ENCODE peak calls at places on chromosome 13, in nine cellular contexts. One of them, this sample, is unnamed.

GRCh38 chr13:98479496-98480003 is 97.4 kb downstream of the STK24 start:
- DNase-seq in transverse colon: no peak
- DNase-seq in sigmoid colon: peak
- DNase-seq in HepG2: no peak
- DNase-seq in K562: no peak
- DNase-seq in stomach: no peak
- DNase-seq in SK-N-SH: no peak
- DNase-seq in GM12878: no peak
- DNase-seq in suprapubic skin: peak
- DNase-seq in this sample: no peak

GRCh38 chr13:27921421-27921960 is 1.7 kb downstream of the PDX1 start:
- DNase-seq in suprapubic skin: no peak
- DNase-seq in GM12878: no peak
- DNase-seq in stomach: no peak
- DNase-seq in SK-N-SH: peak
- DNase-seq in sigmoid colon: no peak
- DNase-seq in HepG2: no peak
- DNase-seq in transverse colon: no peak
- DNase-seq in K562: no peak
- DNase-seq in this sample: no peak

GRCh38 chr13:64675256-64675892 is 2554.8 kb downstream of the PCDH9 start:
- DNase-seq in GM12878: no peak
- DNase-seq in stomach: no peak
- DNase-seq in K562: no peak
- DNase-seq in suprapubic skin: no peak
- DNase-seq in HepG2: peak
- DNase-seq in transverse colon: no peak
- DNase-seq in sigmoid colon: no peak
- DNase-seq in SK-N-SH: no peak
- DNase-seq in this sample: no peak

GRCh38 chr13:67632590-67632989 is 402.5 kb upstream of the PCDH9 start:
- DNase-seq in sigmoid colon: no peak
- DNase-seq in stomach: no peak
- DNase-seq in GM12878: no peak
- DNase-seq in K562: no peak
- DNase-seq in HepG2: no peak
- DNase-seq in transverse colon: no peak
- DNase-seq in SK-N-SH: no peak
- DNase-seq in suprapubic skin: no peak
- DNase-seq in this sample: no peak

GRCh38 chr13:100789968-100790367 is 115.4 kb upstream of the TMTC4 start:
- DNase-seq in HepG2: no peak
- DNase-seq in stomach: no peak
- DNase-seq in sigmoid colon: no peak
- DNase-seq in suprapubic skin: no peak
- DNase-seq in transverse colon: no peak
- DNase-seq in K562: no peak
- DNase-seq in SK-N-SH: no peak
- DNase-seq in GM12878: no peak
- DNase-seq in this sample: no peak

GRCh38 chr13:92187378-92187989 is 789.1 kb downstream of the GPC5 start:
- DNase-seq in transverse colon: no peak
- DNase-seq in GM12878: no peak
- DNase-seq in suprapubic skin: no peak
- DNase-seq in sigmoid colon: no peak
- DNase-seq in SK-N-SH: peak
- DNase-seq in K562: peak
- DNase-seq in HepG2: peak
- DNase-seq in stomach: no peak
- DNase-seq in this sample: no peak

GRCh38 chr13:30033681-30034447 is 183.4 kb upstream of the UBL3 start:
- DNase-seq in K562: no peak
- DNase-seq in HepG2: no peak
- DNase-seq in suprapubic skin: no peak
- DNase-seq in SK-N-SH: no peak
- DNase-seq in transverse colon: no peak
- DNase-seq in GM12878: no peak
- DNase-seq in stomach: no peak
- DNase-seq in sigmoid colon: no peak
- DNase-seq in this sample: no peak

GRCh38 chr13:105368781-105369180 is 1166.7 kb downstream of the EFNB2 start:
- DNase-seq in GM12878: no peak
- DNase-seq in sigmoid colon: no peak
- DNase-seq in K562: no peak
- DNase-seq in suprapubic skin: no peak
- DNase-seq in SK-N-SH: no peak
- DNase-seq in transverse colon: no peak
- DNase-seq in HepG2: no peak
- DNase-seq in stomach: no peak
- DNase-seq in this sample: no peak

GRCh38 chr13:27131202-27131623 is 40.4 kb downstream of the USP12 start:
- DNase-seq in suprapubic skin: no peak
- DNase-seq in K562: peak
- DNase-seq in stomach: no peak
- DNase-seq in transverse colon: no peak
- DNase-seq in GM12878: peak
- DNase-seq in SK-N-SH: no peak
- DNase-seq in sigmoid colon: no peak
- DNase-seq in HepG2: no peak
- DNase-seq in this sample: no peak

GRCh38 chr13:66803759-66804456 is 426.2 kb downstream of the PCDH9 start:
- DNase-seq in K562: no peak
- DNase-seq in stomach: no peak
- DNase-seq in suprapubic skin: no peak
- DNase-seq in sigmoid colon: no peak
- DNase-seq in transverse colon: no peak
- DNase-seq in HepG2: no peak
- DNase-seq in SK-N-SH: no peak
- DNase-seq in GM12878: no peak
- DNase-seq in this sample: no peak

GRCh38 chr13:21625366-21625765 is 21.4 kb upstream of the MICU2 start:
- DNase-seq in HepG2: peak
- DNase-seq in sigmoid colon: no peak
- DNase-seq in transverse colon: peak
- DNase-seq in GM12878: no peak
- DNase-seq in suprapubic skin: no peak
- DNase-seq in stomach: no peak
- DNase-seq in K562: peak
- DNase-seq in SK-N-SH: peak
- DNase-seq in this sample: no peak

GRCh38 chr13:91031508-91031907 is 316.0 kb upstream of the MIR17HG start:
- DNase-seq in transverse colon: no peak
- DNase-seq in SK-N-SH: no peak
- DNase-seq in sigmoid colon: no peak
- DNase-seq in K562: no peak
- DNase-seq in stomach: no peak
- DNase-seq in GM12878: no peak
- DNase-seq in suprapubic skin: no peak
- DNase-seq in HepG2: no peak
- DNase-seq in this sample: no peak

GRCh38 chr13:76836311-76836710 is 49.9 kb downstream of the KCTD12 start:
- DNase-seq in HepG2: no peak
- DNase-seq in suprapubic skin: no peak
- DNase-seq in sigmoid colon: no peak
- DNase-seq in SK-N-SH: no peak
- DNase-seq in GM12878: no peak
- DNase-seq in K562: no peak
- DNase-seq in stomach: no peak
- DNase-seq in transverse colon: no peak
- DNase-seq in this sample: no peak

GRCh38 chr13:96025283-96025682 is 27.9 kb downstream of the UGGT2 start:
- DNase-seq in transverse colon: no peak
- DNase-seq in sigmoid colon: no peak
- DNase-seq in K562: no peak
- DNase-seq in HepG2: no peak
- DNase-seq in stomach: no peak
- DNase-seq in SK-N-SH: no peak
- DNase-seq in GM12878: no peak
- DNase-seq in suprapubic skin: no peak
- DNase-seq in this sample: no peak

GRCh38 chr13:27924529-27925141 is 4.8 kb downstream of the PDX1 start:
- DNase-seq in GM12878: no peak
- DNase-seq in HepG2: no peak
- DNase-seq in stomach: no peak
- DNase-seq in suprapubic skin: no peak
- DNase-seq in transverse colon: no peak
- DNase-seq in K562: no peak
- DNase-seq in SK-N-SH: no peak
- DNase-seq in sigmoid colon: no peak
- DNase-seq in this sample: no peak

DNA sequence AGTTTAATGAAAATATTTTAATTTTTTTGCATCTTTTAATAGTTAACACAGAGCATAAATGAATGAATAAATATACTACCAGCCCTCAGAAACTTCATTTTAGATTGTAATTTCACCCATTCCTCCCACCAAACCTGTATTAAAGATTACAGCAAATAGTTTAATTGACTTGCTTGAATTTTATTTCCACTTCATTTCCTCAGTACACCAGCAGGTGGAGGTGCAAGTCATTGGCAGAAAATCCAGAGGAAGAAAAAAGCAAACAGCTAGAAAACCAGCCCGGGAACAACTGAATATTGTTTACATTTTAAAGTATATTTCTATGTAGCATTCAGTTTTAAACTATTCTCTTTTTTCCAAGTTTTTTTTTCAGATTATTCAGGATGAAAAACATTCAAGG is 177.8 kb downstream of the OLFM4 start:
- DNase-seq in HepG2: no peak
- DNase-seq in suprapubic skin: no peak
- DNase-seq in SK-N-SH: peak
- DNase-seq in transverse colon: no peak
- DNase-seq in GM12878: no peak
- DNase-seq in K562: peak
- DNase-seq in stomach: no peak
- DNase-seq in sigmoid colon: no peak
- DNase-seq in this sample: no peak
- TF ChIP-seq CTCF in HepG2: no peak
- TF ChIP-seq CTCF in suprapubic skin: no peak
- TF ChIP-seq CTCF in SK-N-SH: peak
- TF ChIP-seq CTCF in transverse colon: no peak
- TF ChIP-seq CTCF in GM12878: no peak
- TF ChIP-seq CTCF in K562: no peak
- TF ChIP-seq CTCF in stomach: peak
- TF ChIP-seq CTCF in sigmoid colon: no peak
- TF ChIP-seq CTCF in this sample: peak

DNA sequence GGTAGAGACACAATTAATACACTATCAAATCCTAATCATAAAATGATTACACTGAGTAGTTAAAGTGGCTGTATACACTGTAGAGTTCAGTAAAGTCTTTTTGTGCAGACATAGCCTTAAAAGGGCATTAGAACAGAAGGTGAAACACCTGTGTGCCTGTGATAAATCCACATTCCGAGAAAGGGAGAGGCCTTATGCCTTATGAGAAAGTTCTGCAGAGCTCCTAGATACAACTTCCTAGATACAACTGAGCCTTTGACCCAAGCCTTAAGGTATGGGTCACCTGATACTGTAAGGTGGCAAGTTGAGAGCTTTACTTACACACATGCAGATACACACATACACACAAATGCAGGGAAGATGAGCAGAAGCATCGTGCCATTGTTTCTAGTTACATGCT is 6.3 kb downstream of the SERP2 start:
- DNase-seq in transverse colon: no peak
- DNase-seq in suprapubic skin: no peak
- DNase-seq in K562: no peak
- DNase-seq in stomach: no peak
- DNase-seq in SK-N-SH: no peak
- DNase-seq in HepG2: no peak
- DNase-seq in sigmoid colon: no peak
- DNase-seq in GM12878: no peak
- DNase-seq in this sample: no peak
- TF ChIP-seq POLR2AphosphoS5 in transverse colon: peak
- TF ChIP-seq POLR2AphosphoS5 in suprapubic skin: no peak
- TF ChIP-seq POLR2AphosphoS5 in K562: no peak
- TF ChIP-seq POLR2AphosphoS5 in stomach: no peak
- TF ChIP-seq POLR2AphosphoS5 in SK-N-SH: no peak
- TF ChIP-seq POLR2AphosphoS5 in HepG2: no peak
- TF ChIP-seq POLR2AphosphoS5 in sigmoid colon: no peak
- TF ChIP-seq POLR2AphosphoS5 in GM12878: no peak
- TF ChIP-seq POLR2AphosphoS5 in this sample: no peak

GRCh38 chr13:74866151-74866550 is 615.8 kb downstream of the TBC1D4 start:
- DNase-seq in sigmoid colon: no peak
- DNase-seq in stomach: no peak
- DNase-seq in transverse colon: no peak
- DNase-seq in SK-N-SH: no peak
- DNase-seq in HepG2: no peak
- DNase-seq in suprapubic skin: no peak
- DNase-seq in GM12878: no peak
- DNase-seq in K562: no peak
- DNase-seq in this sample: no peak
- TF ChIP-seq EP300 in sigmoid colon: no peak
- TF ChIP-seq EP300 in stomach: no peak
- TF ChIP-seq EP300 in transverse colon: no peak
- TF ChIP-seq EP300 in SK-N-SH: no peak
- TF ChIP-seq EP300 in HepG2: no peak
- TF ChIP-seq EP300 in suprapubic skin: no peak
- TF ChIP-seq EP300 in GM12878: no peak
- TF ChIP-seq EP300 in K562: no peak
- TF ChIP-seq EP300 in this sample: no peak

DNA sequence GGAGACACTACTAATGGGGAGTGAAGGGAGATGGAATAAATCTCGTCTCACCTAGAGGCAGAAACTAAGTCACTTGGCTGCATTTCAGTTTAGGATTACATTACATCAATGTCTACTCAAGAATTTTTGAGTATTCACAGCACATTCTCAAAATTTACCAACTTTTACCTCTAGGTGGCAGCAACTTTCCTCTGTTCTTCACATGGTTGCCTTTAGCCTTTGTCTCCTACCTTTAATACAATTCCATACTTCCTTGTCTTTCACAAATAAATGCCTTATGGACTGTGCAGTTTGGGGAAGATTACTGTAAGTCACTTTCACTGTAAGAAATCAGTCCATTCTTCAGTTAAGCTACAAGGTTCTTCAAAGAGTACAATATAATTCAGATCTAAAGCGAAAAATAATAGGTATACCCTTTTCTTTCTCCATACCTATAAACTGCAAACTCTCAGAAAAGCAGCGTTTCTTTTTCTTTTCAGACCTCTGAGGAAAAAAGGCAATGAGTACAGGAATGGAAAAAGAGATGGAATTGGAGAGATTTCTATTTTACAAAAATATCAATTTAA is 379.4 kb downstream of the KLF12 start:
- DNase-seq in stomach: no peak
- DNase-seq in sigmoid colon: no peak
- DNase-seq in K562: peak
- DNase-seq in transverse colon: no peak
- DNase-seq in suprapubic skin: no peak
- DNase-seq in SK-N-SH: peak
- DNase-seq in GM12878: no peak
- DNase-seq in HepG2: peak
- DNase-seq in this sample: no peak
- TF ChIP-seq CTCF in stomach: peak
- TF ChIP-seq CTCF in sigmoid colon: peak
- TF ChIP-seq CTCF in K562: peak
- TF ChIP-seq CTCF in transverse colon: peak
- TF ChIP-seq CTCF in suprapubic skin: peak
- TF ChIP-seq CTCF in SK-N-SH: peak
- TF ChIP-seq CTCF in GM12878: peak
- TF ChIP-seq CTCF in HepG2: peak
- TF ChIP-seq CTCF in this sample: peak

This sample was measured in esophagus muscularis mucosa.